ENCODE peak calls at places on chromosomes 4 and X, in five cellular contexts. P is cardiac muscle cell; V is stimulated activated CD4-positive, alpha-beta T cell treated with anti-CD3 and anti-CD28 coated beads, Interleukin-12 subunit alpha, Interleukin-12 subunit beta, amount 100 ng/mL, for 4 hours; X is naive thymus-derived CD4-positive, alpha-beta T cell; S is dorsolateral prefrontal cortex. O is an unnamed sample.

GRCh38 chr4:149825336-149825735 is 9.7 kb upstream of the IQCM start:
- DNase-seq in P (no peak), X (no peak), S (no peak), V (no peak), O (no peak)

GRCh38 chr4:99008051-99008450 is 12.5 kb downstream of the METAP1 start:
- DNase-seq in S (no peak), P (no peak), V (no peak), X (no peak), O (no peak)

GRCh38 chrX:150731795-150732194 is 38.6 kb downstream of the MTMR1 start:
- DNase-seq in S (no peak), V (peak), X (no peak), P (peak), O (no peak)

GRCh38 chr4:94430416-94430815 is 21.3 kb upstream of the PDLIM5 start:
- DNase-seq in S (no peak), V (no peak), X (no peak), P (no peak), O (no peak)

GRCh38 chr4:120071192-120071795 is 4.6 kb upstream of the MAD2L1 start:
- DNase-seq in P (peak), S (no peak), V (peak), X (no peak), O (peak)

GRCh38 chr4:7425171-7425570 is 9.6 kb downstream of the PSAPL1 start:
- DNase-seq in X (no peak), P (no peak), S (no peak), V (no peak), O (no peak)

GRCh38 chr4:30720656-30721352 is 635 bp downstream of the PCDH7 start:
- DNase-seq in S (peak), P (peak), V (no peak), X (no peak), O (no peak)

GRCh38 chr4:13238936-13239335 is 245.2 kb downstream of the RAB28 start:
- DNase-seq in S (no peak), X (no peak), P (no peak), V (no peak), O (no peak)

GRCh38 chrX:68995780-68996551 is 167.1 kb downstream of the EFNB1 start:
- DNase-seq in S (no peak), X (no peak), V (no peak), P (peak), O (no peak)

GRCh38 chr4:159177265-159178146 is 74.6 kb downstream of the RAPGEF2 start:
- DNase-seq in S (no peak), X (no peak), V (no peak), P (no peak), O (no peak)

GRCh38 chr4:174873931-174874330 is 44.2 kb upstream of the ADAM29 start:
- DNase-seq in V (no peak), P (no peak), X (no peak), S (no peak), O (no peak)

GRCh38 chr4:8121236-8122015 is 37.2 kb downstream of the ABLIM2 start:
- DNase-seq in V (no peak), P (no peak), X (no peak), S (no peak), O (no peak)

GRCh38 chr4:121057466-121057911 is 14.8 kb downstream of the NDNF start:
- DNase-seq in P (no peak), S (no peak), X (no peak), V (no peak), O (no peak)

GRCh38 chr4:8319731-8320385 is 50.3 kb downstream of the HTRA3 start:
- DNase-seq in P (no peak), V (no peak), S (peak), X (peak), O (no peak)

GRCh38 chrX:20620301-20620700 is 353.6 kb upstream of the RPS6KA3 start:
- DNase-seq in V (no peak), P (no peak), X (no peak), S (no peak), O (no peak)

GRCh38 chrX:140180585-140180984 is 215.3 kb upstream of the CXorf66 start:
- DNase-seq in V (no peak), X (no peak), S (no peak), P (peak), O (no peak)

GRCh38 chrX:65750674-65751469 is 83.4 kb downstream of the MSN start:
- DNase-seq in S (no peak), X (peak), V (no peak), P (no peak), O (no peak)

GRCh38 chrX:143648705-143649104 is 12.8 kb upstream of the SLITRK4 start:
- DNase-seq in S (no peak), V (no peak), P (peak), X (no peak), O (peak)

GRCh38 chrX:102983205-102983604 is 46.1 kb downstream of the RAB40AL start:
- DNase-seq in X (no peak), S (no peak), V (no peak), P (no peak), O (no peak)

GRCh38 chr4:60590116-60590515 is 610.0 kb upstream of the ADGRL3 start:
- DNase-seq in P (no peak), V (no peak), X (no peak), S (no peak), O (no peak)

GRCh38 chrX:38868941-38869378 is 67.7 kb downstream of the MID1IP1 start:
- DNase-seq in P (peak), V (no peak), S (no peak), X (no peak), O (no peak)

GRCh38 chrX:8139713-8140112 is 31.4 kb downstream of the VCX2 start:
- DNase-seq in P (peak), S (no peak), X (no peak), V (no peak), O (no peak)

GRCh38 chrX:52271212-52271611 is 86.5 kb downstream of the MAGED4 start:
- DNase-seq in P (peak), V (no peak), X (no peak), S (no peak), O (no peak)

GRCh38 chr4:1863297-1864033 is 7.5 kb upstream of the LETM1 start:
- DNase-seq in P (no peak), X (no peak), V (no peak), S (no peak), O (no peak)

GRCh38 chrX:23936198-23936597 is 28.4 kb downstream of the CXorf58 start:
- DNase-seq in V (no peak), S (no peak), P (no peak), X (no peak), O (no peak)

GRCh38 chrX:86154586-86154985 is 6.3 kb downstream of the DACH2 start:
- DNase-seq in P (no peak), S (no peak), V (no peak), X (no peak), O (no peak)

GRCh38 chr4:8188085-8188484 is 11.0 kb upstream of the SH3TC1 start:
- DNase-seq in V (no peak), X (no peak), P (no peak), S (no peak), O (no peak)

GRCh38 chr4:89539374-89539773 is 231.8 kb upstream of the GPRIN3 start:
- DNase-seq in V (no peak), S (no peak), P (peak), X (no peak), O (no peak)